ENCODE peak calls at places on chromosomes 2 and 18, in eight cellular contexts. I is BJ; G is endodermal cell; E is NCI-H146; M is sciatic nerve; P is activated effector memory CD4-positive, alpha-beta T cell treated with anti-CD3 and anti-CD28 coated beads, Interleukin-2, amount 50 U/mL, for 16 hours; W is PC-9; H is IMR-90. V is an unnamed sample.

GRCh38 chr18:75210274-75211001 is at the start of gene TSHZ1:
- DNase-seq in H (peak), W (peak), I (peak), M (peak), E (peak), G (no peak), P (peak), V (peak)

GRCh38 chr2:173716458-173717052 is 248.6 kb downstream of the SP3 start:
- DNase-seq in G (no peak), I (no peak), H (no peak), E (no peak), P (no peak), M (no peak), W (peak), V (no peak)

GRCh38 chr2:199685669-199686068 is 165.3 kb downstream of the FTCDNL1 start:
- DNase-seq in E (no peak), G (no peak), H (no peak), P (no peak), M (no peak), W (no peak), I (no peak), V (no peak)

GRCh38 chr2:174634130-174635014 is 36.8 kb upstream of the WIPF1 start:
- DNase-seq in M (no peak), G (no peak), H (peak), P (peak), I (no peak), W (no peak), E (no peak), V (peak)

GRCh38 chr2:201831469-201831868 is 25.1 kb downstream of the CDK15 start:
- DNase-seq in M (no peak), I (peak), H (peak), E (no peak), P (no peak), W (no peak), G (no peak), V (no peak)

GRCh38 chr2:219119422-219120043 is 41.1 kb downstream of the NHEJ1 start:
- DNase-seq in W (peak), I (no peak), E (peak), H (peak), M (peak), G (peak), P (peak), V (peak)

GRCh38 chr2:72824224-72824842 is 1.5 kb downstream of the EXOC6B start:
- DNase-seq in G (no peak), W (peak), H (peak), M (no peak), E (no peak), P (no peak), I (no peak), V (no peak)

GRCh38 chr2:163733301-163733938 is 2.4 kb downstream of the FIGN start:
- DNase-seq in E (no peak), I (no peak), P (no peak), W (no peak), G (no peak), M (no peak), H (peak), V (no peak)

GRCh38 chr2:70121627-70122372 is 34.5 kb downstream of the PCBP1 start:
- DNase-seq in P (no peak), W (no peak), M (no peak), I (no peak), E (no peak), H (no peak), G (peak), V (no peak)

GRCh38 chr2:238096311-238097011 is 3.7 kb upstream of the ESPNL start:
- DNase-seq in M (peak), G (peak), P (peak), W (no peak), E (peak), H (no peak), I (no peak), V (no peak)

V was measured in mesendoderm.